ENCODE peak calls at places on chromosomes 16 and 17, in ten cellular contexts. F is NCI-H510A, Z is Ammon's horn, B is nephron progenitor cell, O is H54, J is cardiac fibroblast, I is hippocampal formation, R is NCI-H2171 treated with DMSO at 0.1 percent for 48 hours, C is HS-5, L is Kasumi-1. H is an unnamed sample.

GRCh38 chr17:2053380-2054261 is 1.3 kb upstream of the HIC1 start:
- DNase-seq in F (peak), Z (peak), B (peak), O (no peak), J (peak), I (peak), R (peak), C (no peak), L (peak), H (no peak)

GRCh38 chr17:57565119-57565635 is 179.9 kb downstream of the CCDC182 start:
- DNase-seq in F (peak), Z (no peak), B (no peak), O (no peak), J (no peak), I (no peak), R (peak), C (no peak), L (no peak), H (no peak)

GRCh38 chr17:69716571-69716970 is 302.1 kb downstream of the MAP2K6 start:
- DNase-seq in F (no peak), Z (no peak), B (no peak), O (no peak), J (no peak), I (no peak), R (no peak), C (no peak), L (no peak), H (peak)

GRCh38 chr17:40566027-40566426 is 755 bp upstream of the CCR7 start:
- DNase-seq in F (no peak), Z (no peak), B (no peak), O (no peak), J (no peak), I (no peak), R (no peak), C (no peak), L (no peak), H (no peak)

GRCh38 chr17:49201481-49201927 is 8.9 kb downstream of the GNGT2 start:
- DNase-seq in F (no peak), Z (no peak), B (no peak), O (no peak), J (peak), I (no peak), R (no peak), C (no peak), L (no peak), H (no peak)

GRCh38 chr16:243348-243747 is 8.7 kb downstream of the FAM234A start:
- DNase-seq in F (no peak), Z (no peak), B (no peak), O (no peak), J (no peak), I (no peak), R (no peak), C (no peak), L (no peak), H (no peak)

GRCh38 chr17:36001109-36001735 is at the start of gene CCL15:
- DNase-seq in F (no peak), Z (no peak), B (no peak), O (no peak), J (no peak), I (no peak), R (no peak), C (no peak), L (no peak), H (no peak)

GRCh38 chr17:43360376-43360738 is 38.4 kb upstream of the ARL4D start:
- DNase-seq in F (peak), Z (peak), B (peak), O (peak), J (peak), I (no peak), R (peak), C (no peak), L (peak), H (peak)

GRCh38 chr16:79337906-79338305 is 262.6 kb downstream of the MAF start:
- DNase-seq in F (no peak), Z (no peak), B (no peak), O (no peak), J (no peak), I (no peak), R (no peak), C (no peak), L (no peak), H (no peak)

GRCh38 chr16:4682616-4683254 is 10.6 kb upstream of the NUDT16L1 start:
- DNase-seq in F (no peak), Z (peak), B (peak), O (no peak), J (no peak), I (peak), R (no peak), C (no peak), L (peak), H (no peak)

GRCh38 chr17:42141382-42141781 is 13.4 kb downstream of the RAB5C start:
- DNase-seq in F (no peak), Z (no peak), B (no peak), O (no peak), J (no peak), I (no peak), R (no peak), C (no peak), L (no peak), H (no peak)

GRCh38 chr17:61452301-61453290 is at the start of gene TBX4:
- DNase-seq in F (no peak), Z (no peak), B (peak), O (no peak), J (no peak), I (no peak), R (no peak), C (no peak), L (no peak), H (no peak)

GRCh38 chr16:89309438-89310122 is 92.1 kb downstream of the ZNF778 start:
- DNase-seq in F (no peak), Z (no peak), B (no peak), O (no peak), J (no peak), I (no peak), R (no peak), C (no peak), L (no peak), H (no peak)

GRCh38 chr17:6069611-6070279 is 434 bp upstream of the WSCD1 start:
- DNase-seq in F (no peak), Z (peak), B (no peak), O (no peak), J (no peak), I (no peak), R (peak), C (no peak), L (no peak), H (no peak)

GRCh38 chr17:37111329-37111728 is 162.6 kb downstream of the AATF start:
- DNase-seq in F (no peak), Z (peak), B (no peak), O (no peak), J (no peak), I (peak), R (no peak), C (no peak), L (no peak), H (no peak)

GRCh38 chr17:57948555-57949420 is 6.4 kb downstream of the CUEDC1 start:
- DNase-seq in F (no peak), Z (peak), B (no peak), O (peak), J (peak), I (no peak), R (no peak), C (peak), L (peak), H (peak)

GRCh38 chr17:382644-383533 is 30.3 kb upstream of the RPH3AL start:
- DNase-seq in F (no peak), Z (peak), B (peak), O (no peak), J (peak), I (no peak), R (peak), C (no peak), L (no peak), H (peak)

GRCh38 chr16:642189-643049 is 791 bp downstream of the MCRIP2 start:
- DNase-seq in F (no peak), Z (peak), B (peak), O (no peak), J (no peak), I (peak), R (no peak), C (no peak), L (no peak), H (no peak)

GRCh38 chr17:11144358-11145233 is 96.4 kb upstream of the SHISA6 start:
- DNase-seq in F (no peak), Z (peak), B (peak), O (peak), J (peak), I (no peak), R (peak), C (peak), L (peak), H (no peak)

GRCh38 chr17:7330099-7331015 is 1.2 kb upstream of the NEURL4 start:
- DNase-seq in F (peak), Z (peak), B (peak), O (peak), J (peak), I (peak), R (peak), C (no peak), L (peak), H (no peak)

GRCh38 chr17:21001111-21001812 is 41.5 kb downstream of the USP22 start:
- DNase-seq in F (no peak), Z (peak), B (no peak), O (no peak), J (no peak), I (no peak), R (no peak), C (no peak), L (no peak), H (no peak)

GRCh38 chr16:29940656-29941055 is 14.6 kb upstream of the KCTD13 start:
- DNase-seq in F (no peak), Z (peak), B (no peak), O (no peak), J (peak), I (no peak), R (no peak), C (no peak), L (no peak), H (no peak)

GRCh38 chr17:35373984-35374765 is 754 bp upstream of the SLFN11 start:
- DNase-seq in F (no peak), Z (peak), B (peak), O (peak), J (peak), I (peak), R (no peak), C (peak), L (no peak), H (peak)

GRCh38 chr17:35433075-35433894 is 985 bp upstream of the SLFN12 start:
- DNase-seq in F (no peak), Z (peak), B (peak), O (peak), J (peak), I (no peak), R (no peak), C (peak), L (peak), H (peak)

GRCh38 chr17:77793888-77794235 is 164.6 kb upstream of the TNRC6C start:
- DNase-seq in F (no peak), Z (no peak), B (no peak), O (no peak), J (no peak), I (no peak), R (no peak), C (no peak), L (no peak), H (no peak)

GRCh38 chr17:13086142-13086769 is 68.4 kb upstream of the ELAC2 start:
- DNase-seq in F (no peak), Z (no peak), B (no peak), O (no peak), J (peak), I (no peak), R (no peak), C (no peak), L (no peak), H (no peak)

GRCh38 chr17:80861892-80862291 is 129.7 kb upstream of the CHMP6 start:
- DNase-seq in F (peak), Z (peak), B (peak), O (no peak), J (peak), I (peak), R (peak), C (no peak), L (peak), H (no peak)

GRCh38 chr16:22189473-22190168 is 16.5 kb upstream of the EEF2K start:
- DNase-seq in F (no peak), Z (no peak), B (peak), O (no peak), J (peak), I (no peak), R (peak), C (no peak), L (peak), H (no peak)

GRCh38 chr17:81523139-81524062 is 4.8 kb upstream of the FSCN2 start:
- DNase-seq in F (no peak), Z (peak), B (peak), O (peak), J (peak), I (no peak), R (peak), C (no peak), L (peak), H (no peak)

GRCh38 chr16:275041-275621 is 613 bp downstream of the RGS11 start:
- DNase-seq in F (no peak), Z (no peak), B (peak), O (no peak), J (no peak), I (no peak), R (peak), C (no peak), L (no peak), H (no peak)

GRCh38 chr16:82509636-82510035 is 117.1 kb upstream of the CDH13 start:
- DNase-seq in F (no peak), Z (peak), B (no peak), O (no peak), J (no peak), I (peak), R (no peak), C (no peak), L (no peak), H (no peak)

GRCh38 chr17:76506408-76507328 is 5.4 kb upstream of the RHBDF2 start:
- DNase-seq in F (no peak), Z (peak), B (peak), O (peak), J (peak), I (peak), R (peak), C (no peak), L (peak), H (no peak)

GRCh38 chr17:41895617-41896016 is 23.1 kb downstream of the ACLY start:
- DNase-seq in F (no peak), Z (no peak), B (no peak), O (no peak), J (peak), I (no peak), R (no peak), C (no peak), L (no peak), H (no peak)

GRCh38 chr16:27446721-27447120 is 44.7 kb downstream of the IL21R start:
- DNase-seq in F (no peak), Z (no peak), B (no peak), O (no peak), J (no peak), I (no peak), R (no peak), C (no peak), L (no peak), H (no peak)

GRCh38 chr16:84532299-84532724 is 27.9 kb upstream of the MEAK7 start:
- DNase-seq in F (no peak), Z (peak), B (no peak), O (peak), J (peak), I (no peak), R (peak), C (peak), L (peak), H (peak)

GRCh38 chr16:23694707-23695373 is 16.2 kb downstream of the PLK1 start:
- DNase-seq in F (no peak), Z (no peak), B (peak), O (no peak), J (peak), I (no peak), R (no peak), C (no peak), L (no peak), H (no peak)

GRCh38 chr17:28528329-28529011 is 22.3 kb downstream of the FOXN1 start:
- DNase-seq in F (no peak), Z (no peak), B (no peak), O (no peak), J (no peak), I (no peak), R (no peak), C (no peak), L (no peak), H (no peak)

GRCh38 chr16:19645557-19645981 is 72.5 kb downstream of the KNOP1 start:
- DNase-seq in F (no peak), Z (no peak), B (no peak), O (no peak), J (peak), I (no peak), R (peak), C (no peak), L (no peak), H (no peak)

GRCh38 chr16:88348377-88349152 is 34.2 kb upstream of the ZNF469 start:
- DNase-seq in F (no peak), Z (no peak), B (no peak), O (no peak), J (no peak), I (no peak), R (no peak), C (no peak), L (no peak), H (no peak)

H was measured in epithelial cell of proximal tubule.